ENCODE peak calls at places on chromosomes 13 and 19, in five cellular contexts. U is OCI-LY7, T is cardiac muscle cell, M is IMR-90, Q is transverse colon. L is an unnamed sample. For H3K4me1, the result is how much of the 10 kb centered on the place peaks cover.

GRCh38 chr19:2775556-2776430 is 7.3 kb downstream of the SGTA start:
- DNase-seq in Q (peak), M (peak), T (no peak), U (no peak), L (peak)

GRCh38 chr13:76723551-76724232 is 162.5 kb downstream of the KCTD12 start:
- DNase-seq in Q (peak), U (no peak), T (no peak), M (peak), L (no peak)

GRCh38 chr13:48412881-48413351 is at the start of gene LPAR6:
- DNase-seq in U (no peak), Q (no peak), M (peak), T (no peak), L (peak)

GRCh38 chr19:41870401-41870873 is 6.6 kb upstream of the CD79A start:
- DNase-seq in M (peak), U (no peak), T (no peak), Q (no peak), L (no peak)

GRCh38 chr19:36136975-36137686 is 2.7 kb upstream of the CAPNS1 start:
- DNase-seq in U (no peak), Q (peak), M (peak), T (no peak), L (peak)

GRCh38 chr19:3642987-3643386 is 16.4 kb upstream of the CACTIN start:
- DNase-seq in T (peak), Q (no peak), M (no peak), U (peak), L (no peak)

GRCh38 chr19:18928018-18928805 is 8.7 kb downstream of the DDX49 start:
- DNase-seq in Q (no peak), U (no peak), T (no peak), M (no peak), L (no peak)

GRCh38 chr13:38173403-38173802 is 176.2 kb upstream of the UFM1 start:
- DNase-seq in M (no peak), U (no peak), Q (no peak), T (no peak), L (no peak)

GRCh38 chr13:20867408-20867807 is 35.1 kb downstream of the XPO4 start:
- DNase-seq in T (no peak), M (no peak), U (no peak), Q (no peak), L (no peak)

GRCh38 chr13:20358022-20358421 is 125.9 kb upstream of the GJB6 start:
- DNase-seq in Q (no peak), M (no peak), T (no peak), U (no peak), L (no peak)

GRCh38 chr13:112251930-112252585 is 124.1 kb upstream of the SPACA7 start:
- DNase-seq in M (no peak), U (no peak), T (no peak), Q (no peak), L (no peak)

GRCh38 chr19:45451181-45451849 is 16.5 kb upstream of the FOSB start:
- DNase-seq in U (peak), M (peak), Q (peak), T (no peak), L (no peak)

GRCh38 chr19:23415034-23415433 is 19.8 kb upstream of the ZNF91 start:
- DNase-seq in M (no peak), T (peak), Q (peak), U (no peak), L (no peak)

GRCh38 chr13:27920677-27921420 is 1.0 kb downstream of the PDX1 start:
- DNase-seq in T (peak), U (no peak), Q (no peak), M (peak), L (peak)

GRCh38 chr13:79901336-79901735 is 420.4 kb downstream of the NDFIP2 start:
- DNase-seq in T (no peak), U (no peak), M (peak), Q (no peak), L (no peak)

GRCh38 chr13:35388979-35389378 is 87.5 kb downstream of the MAB21L1 start:
- DNase-seq in M (peak), U (no peak), T (no peak), Q (no peak), L (no peak)

GRCh38 chr13:29582171-29582570 is 13.3 kb downstream of the SLC7A1 start:
- DNase-seq in T (no peak), M (no peak), Q (peak), U (no peak), L (peak)

GRCh38 chr13:92122454-92122853 is 724.0 kb downstream of the GPC5 start:
- DNase-seq in M (no peak), U (no peak), Q (no peak), T (no peak), L (no peak)

GRCh38 chr13:112105244-112105681 is 38.3 kb downstream of the SOX1 start:
- DNase-seq in U (no peak), Q (no peak), M (no peak), T (no peak), L (no peak)

GRCh38 chr13:50358221-50358620 is 343.0 kb downstream of the KCNRG start:
- DNase-seq in Q (no peak), U (no peak), T (no peak), M (no peak), L (no peak)

GRCh38 chr19:45782820-45783785 is 813 bp upstream of the DMPK start:
- DNase-seq in M (peak), U (no peak), Q (peak), T (peak), L (peak)

GRCh38 chr19:33731886-33732285 is 64.8 kb upstream of the KCTD15 start:
- DNase-seq in Q (no peak), M (no peak), U (no peak), T (no peak), L (no peak)

GRCh38 chr13:39603424-39603947 is 493 bp upstream of the LHFPL6 start:
- DNase-seq in U (no peak), T (peak), M (peak), Q (peak), L (peak)

GRCh38 chr19:58003153-58003828 is 671 bp upstream of the ZNF606 start:
- DNase-seq in M (no peak), T (peak), Q (no peak), U (no peak), L (no peak)

GRCh38 chr13:35976126-35976525 is 155.1 kb downstream of the DCLK1 start:
- DNase-seq in U (no peak), Q (no peak), M (no peak), T (no peak), L (no peak)

GRCh38 chr19:4557971-4558941 is 1.2 kb downstream of the SEMA6B start:
- DNase-seq in M (no peak), Q (peak), U (peak), T (peak), L (peak)

GRCh38 chr13:111005364-111005763 is 90.5 kb upstream of the ANKRD10 start:
- DNase-seq in U (no peak), Q (no peak), T (no peak), M (peak), L (no peak)

GRCh38 chr13:46350003-46350402 is 37.0 kb downstream of the RUBCNL start:
- DNase-seq in M (no peak), U (no peak), Q (no peak), T (no peak), L (no peak)

GRCh38 chr19:10112037-10112751 is 701 bp downstream of the P2RY11 start:
- DNase-seq in T (no peak), M (no peak), U (no peak), Q (peak), L (peak)

GRCh38 chr19:45087531-45087930 is 5.4 kb upstream of the PPP1R37 start:
- DNase-seq in U (no peak), M (no peak), Q (no peak), T (no peak), L (no peak)

GRCh38 chr13:45441633-45442032 is 23.1 kb upstream of the COG3 start:
- DNase-seq in T (no peak), U (no peak), Q (no peak), M (peak), L (no peak)

GRCh38 chr13:74082741-74083160 is 51.5 kb downstream of the KLF12 start:
- DNase-seq in U (no peak), T (no peak), M (no peak), Q (no peak), L (no peak)

GRCh38 chr13:74084375-74084902 is 49.8 kb downstream of the KLF12 start:
- DNase-seq in U (no peak), M (no peak), T (no peak), Q (no peak), L (no peak)

GRCh38 chr13:74090397-74090796 is 43.8 kb downstream of the KLF12 start:
- DNase-seq in T (no peak), M (peak), U (no peak), Q (no peak), L (no peak)

GRCh38 chr13:74090869-74091605 is 43.2 kb downstream of the KLF12 start:
- DNase-seq in U (no peak), M (no peak), Q (no peak), T (no peak), L (no peak)

DNA sequence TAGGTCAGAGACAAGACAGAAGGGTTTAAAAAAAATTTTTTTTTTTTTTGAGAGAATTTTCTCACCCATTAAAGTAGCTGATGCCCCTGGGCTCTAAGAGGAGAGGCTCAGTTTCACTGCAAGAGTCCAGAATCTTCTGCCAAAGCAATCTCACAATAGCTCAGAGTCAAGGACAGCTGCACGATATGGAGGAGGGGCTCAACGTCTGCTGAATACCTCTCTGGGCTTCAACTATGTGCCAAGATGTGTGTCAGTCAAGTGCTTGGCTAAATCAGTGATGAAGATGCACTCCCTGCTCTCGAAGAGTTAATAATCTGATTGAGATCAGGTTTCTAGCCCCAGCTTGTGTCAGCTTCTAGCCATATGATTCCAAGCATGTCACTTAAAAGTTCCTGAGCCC is 46.9 kb downstream of the KLF12 start:
- DNase-seq in Q (no peak), M (no peak), U (no peak), T (no peak), L (no peak)
- H3K27ac ChIP-seq in Q (no peak), M (no peak), U (no peak), T (no peak), L (no peak)

GRCh38 chr13:40652588-40652940 is 13.9 kb downstream of the FOXO1 start:
- DNase-seq in U (peak), Q (no peak), M (no peak), T (no peak), L (no peak)

GRCh38 chr13:40657307-40657706 is 9.1 kb downstream of the FOXO1 start:
- DNase-seq in T (no peak), M (no peak), U (no peak), Q (no peak), L (no peak)

GRCh38 chr13:40651866-40652587 is 14.4 kb downstream of the FOXO1 start:
- DNase-seq in M (no peak), U (peak), T (no peak), Q (no peak), L (no peak)

GRCh38 chr13:40656358-40656757 is 10.1 kb downstream of the FOXO1 start:
- DNase-seq in Q (no peak), U (no peak), T (no peak), M (no peak), L (no peak)

GRCh38 chr13:40653558-40654318 is 12.7 kb downstream of the FOXO1 start:
- DNase-seq in U (peak), Q (no peak), T (no peak), M (no peak), L (no peak)
- H3K4me1 ChIP-seq in U (half or more), Q (under half), T (under half), M (under half), L (under half)

GRCh38 chr19:52640916-52641315 is 2.8 kb upstream of the ZNF83 start:
- DNase-seq in Q (no peak), U (no peak), T (no peak), M (no peak), L (no peak)

GRCh38 chr19:52651956-52652355 is 13.8 kb upstream of the ZNF83 start:
- DNase-seq in M (no peak), T (no peak), U (no peak), Q (no peak), L (no peak)

GRCh38 chr19:52648336-52648990 is 10.3 kb upstream of the ZNF83 start:
- DNase-seq in Q (no peak), M (peak), T (no peak), U (no peak), L (no peak)

DNA sequence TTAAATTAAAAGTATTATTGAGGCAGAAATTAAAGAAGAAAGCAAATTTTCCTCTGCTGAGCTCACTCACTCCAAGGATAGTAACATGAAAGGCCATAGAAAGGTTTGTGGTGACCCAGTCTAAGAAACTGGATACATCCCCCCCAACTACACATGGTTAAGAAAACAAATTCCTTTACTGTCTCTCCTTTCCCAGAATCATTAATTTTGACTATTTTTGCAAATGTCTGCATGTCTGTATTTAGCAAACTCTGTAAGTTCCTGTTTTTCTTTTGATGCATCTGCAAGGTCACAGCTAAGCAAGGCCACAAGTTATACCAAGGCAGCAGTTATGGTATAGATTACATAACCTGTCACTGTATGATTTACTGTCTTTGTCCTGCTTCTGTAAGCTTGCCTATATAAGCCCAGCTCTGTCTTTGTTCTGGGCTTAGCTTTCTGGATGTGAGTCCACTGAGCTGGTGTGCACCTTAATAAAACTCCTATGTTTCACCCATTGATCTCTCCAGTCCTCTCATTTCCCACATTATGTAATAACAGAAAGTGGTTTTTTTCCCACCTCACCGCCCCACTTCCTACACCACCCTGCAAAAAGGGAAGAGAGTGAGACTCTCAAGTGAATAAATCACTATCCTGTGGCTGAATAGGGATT is 8.5 kb upstream of the ZNF83 start:
- DNase-seq in U (peak), T (no peak), M (peak), Q (no peak), L (no peak)
- H3K27ac ChIP-seq in U (no peak), T (no peak), M (no peak), Q (no peak), L (no peak)

GRCh38 chr13:26024558-26024957 is 27.3 kb downstream of the SHISA2 start:
- DNase-seq in Q (no peak), T (peak), U (no peak), M (no peak), L (peak)

GRCh38 chr13:26020536-26021290 is 31.1 kb downstream of the SHISA2 start:
- DNase-seq in M (no peak), T (no peak), U (no peak), Q (no peak), L (no peak)

GRCh38 chr13:26021516-26021915 is 30.3 kb downstream of the SHISA2 start:
- DNase-seq in U (no peak), T (no peak), M (no peak), Q (no peak), L (no peak)

GRCh38 chr13:26021956-26022355 is 29.9 kb downstream of the SHISA2 start:
- DNase-seq in T (no peak), M (no peak), Q (no peak), U (no peak), L (no peak)

DNA sequence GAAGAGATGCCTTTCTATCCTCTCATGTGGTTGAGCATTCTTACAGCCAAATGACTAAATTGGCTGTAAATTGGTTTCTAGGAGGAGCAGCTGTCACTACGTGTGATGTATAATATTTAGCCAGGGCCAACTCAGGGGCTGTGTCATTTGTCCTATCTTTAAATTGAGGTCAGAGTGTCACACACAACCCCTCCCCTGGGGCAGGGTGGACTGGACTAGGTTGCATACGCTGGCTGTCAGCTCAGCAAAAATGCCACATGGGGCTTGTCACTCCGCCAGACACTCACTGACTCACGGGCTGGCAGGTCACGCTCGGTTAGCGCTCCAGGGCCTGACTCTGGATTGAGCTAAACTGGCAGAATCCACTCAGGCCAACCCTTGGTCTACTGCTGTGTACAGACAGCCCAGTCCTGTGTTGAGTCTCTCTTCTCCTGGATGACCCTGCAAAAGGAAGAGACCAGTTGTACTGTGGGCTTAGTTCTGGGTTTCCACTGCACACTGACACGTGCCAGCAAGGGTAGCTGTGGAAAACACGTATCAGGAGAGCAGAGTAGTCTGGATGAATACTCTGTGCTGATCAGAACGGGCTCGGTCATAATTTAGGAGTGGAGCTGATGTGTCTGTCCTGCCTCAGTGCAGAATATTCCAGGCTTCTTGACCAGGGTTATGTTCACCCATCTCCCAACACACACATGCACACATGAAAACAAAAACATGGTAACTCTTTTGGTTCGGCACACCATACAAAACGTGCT is 29.1 kb downstream of the SHISA2 start:
- DNase-seq in T (peak), U (no peak), Q (no peak), M (peak), L (peak)
- H3K4me1 ChIP-seq in T (half or more), U (under half), Q (under half), M (under half), L (under half)

GRCh38 chr19:11296264-11296663 is 304 bp downstream of the TSPAN16 start:
- DNase-seq in M (no peak), U (no peak), Q (no peak), T (no peak), L (peak)

GRCh38 chr19:11295180-11295579 is 780 bp upstream of the TSPAN16 start:
- DNase-seq in T (no peak), M (no peak), Q (no peak), U (no peak), L (peak)

GRCh38 chr19:11293468-11294389 is 2.2 kb upstream of the TSPAN16 start:
- DNase-seq in T (peak), Q (peak), U (peak), M (peak), L (peak)

GRCh38 chr19:11291991-11292390 is 4.0 kb upstream of the TSPAN16 start:
- DNase-seq in M (no peak), U (no peak), T (no peak), Q (no peak), L (peak)

DNA sequence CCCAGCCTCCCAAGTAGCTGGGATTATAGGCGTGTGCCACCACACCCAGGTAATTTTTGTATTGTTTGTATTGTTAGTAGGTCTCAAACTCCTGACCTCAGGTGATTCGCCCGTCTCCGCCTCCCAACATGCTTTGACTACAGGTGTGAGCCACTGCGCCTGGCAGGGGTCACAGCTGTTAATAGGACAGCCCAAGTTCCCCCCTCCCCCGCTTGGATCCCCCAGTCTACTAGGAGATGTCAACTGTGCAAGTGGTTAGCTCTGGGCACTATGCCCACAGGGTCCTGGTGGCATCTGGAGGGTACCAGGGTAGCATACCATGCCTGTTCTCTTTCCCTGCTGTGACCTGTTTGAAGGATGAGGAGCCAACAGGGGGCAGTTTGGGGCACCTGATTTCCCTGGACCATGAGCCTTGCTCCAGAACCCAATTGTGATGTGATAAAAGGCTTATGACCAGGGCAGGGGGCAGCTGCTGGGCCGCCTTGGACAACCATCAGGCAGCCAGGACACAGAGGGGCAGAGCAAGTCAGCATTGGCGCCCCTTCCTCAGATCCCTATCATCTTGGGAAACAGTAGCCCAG is at the start of gene TSPAN16:
- DNase-seq in T (no peak), U (no peak), M (no peak), Q (no peak), L (peak)
- H3K27ac ChIP-seq in T (no peak), U (no peak), M (no peak), Q (peak), L (peak)

DNA sequence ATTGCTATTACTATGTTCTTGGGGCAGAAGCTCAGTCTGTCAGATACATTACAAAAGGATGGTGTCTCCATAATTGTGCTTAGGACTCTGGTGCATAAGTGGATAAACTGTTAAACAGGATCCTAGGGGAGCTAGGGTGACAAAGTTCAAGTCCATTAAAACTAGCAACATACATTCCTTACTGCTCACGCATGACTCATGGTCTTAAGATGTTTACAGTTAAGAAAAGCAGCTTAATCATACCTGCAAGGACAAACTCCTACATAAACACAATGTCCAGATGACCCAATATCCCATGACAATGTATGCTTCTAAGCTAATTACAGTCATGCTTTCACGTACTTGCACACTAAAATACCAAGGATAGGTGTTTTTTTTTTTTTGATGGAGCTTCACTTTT is 3.5 kb upstream of the ZNF701 start:
- DNase-seq in Q (no peak), U (no peak), M (peak), T (no peak), L (no peak)
- H3K4me1 ChIP-seq in Q (under half), U (under half), M (under half), T (under half), L (under half)

L was measured in right cardiac atrium.